ENCODE peak calls at places on chromosomes 13 and 19, in ten cellular contexts. C is A549, G is ovary, O is Peyer's patch, Y is K562, S is esophagus squamous epithelium, M is tibial nerve, J is suprapubic skin, P is IMR-90, K is HCT116. H is an unnamed sample.

GRCh38 chr19:50313812-50314536 is 15.2 kb downstream of the KCNC3 start:
- DNase-seq in O (peak; percentile 42), K (no peak), G (no peak), C (no peak), P (no peak), S (no peak), M (no peak), Y (no peak), J (no peak), H (no peak)

GRCh38 chr13:44151474-44151873 is 222.2 kb upstream of the SERP2 start:
- DNase-seq in M (no peak), O (no peak), K (no peak), S (no peak), C (no peak), G (no peak), J (no peak), P (no peak), Y (no peak), H (no peak)

GRCh38 chr19:39145180-39145953 is 19.8 kb downstream of the PAK4 start:
- DNase-seq in Y (no peak), J (no peak), C (no peak), M (no peak), G (peak; percentile 74), S (no peak), P (no peak), O (no peak), K (no peak), H (no peak)

GRCh38 chr19:49595006-49595818 is 4.2 kb downstream of the PRR12 start:
- DNase-seq in M (no peak), J (no peak), P (no peak), Y (no peak), K (no peak), G (peak; percentile 44), O (no peak), S (no peak), C (no peak), H (no peak)

GRCh38 chr19:52896431-52897148 is 845 bp downstream of the ZNF320 start:
- DNase-seq in K (no peak), P (peak; percentile 1), S (no peak), C (no peak), Y (peak; percentile 73), O (peak; percentile 58), M (peak; percentile 9), J (peak; percentile 64), G (peak; percentile 54), H (no peak)

GRCh38 chr13:110771194-110771593 is 57.7 kb downstream of the ING1 start:
- DNase-seq in K (no peak), Y (no peak), S (no peak), M (no peak), C (peak; percentile 21), O (no peak), G (no peak), J (no peak), P (peak; percentile 29), H (no peak)

GRCh38 chr19:51364200-51365106 is 1.7 kb downstream of the ETFB start:
- DNase-seq in P (no peak), S (no peak), Y (no peak), O (no peak), M (no peak), J (no peak), K (no peak), C (peak; percentile 70), G (no peak), H (no peak)

GRCh38 chr13:74134777-74135305 is 637 bp upstream of the KLF12 start:
- DNase-seq in C (peak; percentile 48), M (no peak), P (no peak), O (peak; percentile 71), S (no peak), J (peak; percentile 66), K (no peak), G (peak; percentile 75), Y (no peak), H (peak; percentile 31)

GRCh38 chr19:6753178-6754031 is 13.8 kb downstream of the SH2D3A start:
- DNase-seq in K (peak; percentile 91), J (peak; percentile 88), G (peak; percentile 90), M (peak; percentile 72), Y (peak; percentile 95), C (peak; percentile 81), P (peak; percentile 15), S (peak; percentile 41), O (peak; percentile 93), H (peak; percentile 89)

GRCh38 chr19:14563989-14564650 is 7.7 kb downstream of the NDUFB7 start:
- DNase-seq in S (no peak), J (peak; percentile 72), G (peak; percentile 52), P (no peak), O (no peak), M (no peak), Y (peak; percentile 90), K (peak; percentile 68), C (peak; percentile 79), H (peak; percentile 65)
- TF ChIP-seq POLR2A in S (no peak), J (no peak), G (no peak), P (no peak), O (no peak), M (no peak), Y (no peak), K (no peak), C (no peak), H (no peak)

GRCh38 chr19:17470204-17470841 is at the start of gene SLC27A1:
- DNase-seq in K (peak; percentile 98), M (peak; percentile 98), J (peak; percentile 99), G (peak; percentile 99), O (peak; percentile 93), C (peak; percentile 96), P (peak; percentile 98), Y (peak; percentile 99), S (peak; percentile 96), H (peak; percentile 85)
- TF ChIP-seq POLR2A in K (no peak), M (no peak), J (no peak), G (peak; percentile 44), O (no peak), C (no peak), P (peak; percentile 58), Y (no peak), S (no peak), H (no peak)

GRCh38 chr19:1104452-1105216 is 840 bp downstream of the GPX4 start:
- DNase-seq in G (peak; percentile 83), S (no peak), C (peak; percentile 70), O (peak; percentile 90), Y (peak; percentile 90), J (peak; percentile 88), P (peak; percentile 69), M (peak; percentile 59), K (no peak), H (peak; percentile 86)
- TF ChIP-seq POLR2A in G (no peak), S (no peak), C (no peak), O (peak; percentile 2), Y (no peak), J (peak; percentile 17), P (peak; percentile 40), M (no peak), K (no peak), H (no peak)

GRCh38 chr13:98997051-98997730 is 19.3 kb upstream of the DOCK9 start:
- DNase-seq in Y (no peak), O (no peak), G (no peak), K (no peak), P (no peak), C (no peak), S (no peak), J (no peak), M (no peak), H (no peak)

GRCh38 chr13:98997738-98998641 is 20.1 kb upstream of the DOCK9 start:
- DNase-seq in K (no peak), C (peak; percentile 17), J (no peak), P (no peak), O (peak; percentile 56), Y (no peak), M (no peak), S (no peak), G (no peak), H (no peak)

GRCh38 chr13:98999635-98999952 is 21.7 kb upstream of the DOCK9 start:
- DNase-seq in G (no peak), S (no peak), O (no peak), J (no peak), Y (no peak), K (no peak), M (no peak), P (peak; percentile 19), C (no peak), H (no peak)

GRCh38 chr13:99000137-99000536 is 22.3 kb upstream of the DOCK9 start:
- DNase-seq in Y (no peak), J (no peak), M (no peak), S (no peak), K (no peak), C (no peak), O (no peak), P (no peak), G (no peak), H (no peak)

GRCh38 chr13:98998831-98999634 is 21.2 kb upstream of the DOCK9 start:
- DNase-seq in S (no peak), O (no peak), Y (peak; percentile 14), C (no peak), K (no peak), J (no peak), P (no peak), M (no peak), G (peak; percentile 43), H (no peak)
- TF ChIP-seq POLR2A in S (no peak), O (no peak), Y (no peak), C (no peak), K (no peak), J (no peak), P (no peak), M (no peak), G (no peak), H (no peak)

GRCh38 chr13:91639316-91639715 is 240.9 kb downstream of the GPC5 start:
- DNase-seq in M (no peak), K (no peak), G (no peak), O (no peak), P (peak; percentile 72), J (no peak), C (no peak), Y (no peak), S (no peak), H (no peak)
- TF ChIP-seq POLR2A in M (no peak), K (no peak), G (no peak), O (no peak), P (no peak), J (no peak), C (no peak), Y (no peak), S (no peak), H (no peak)

DNA sequence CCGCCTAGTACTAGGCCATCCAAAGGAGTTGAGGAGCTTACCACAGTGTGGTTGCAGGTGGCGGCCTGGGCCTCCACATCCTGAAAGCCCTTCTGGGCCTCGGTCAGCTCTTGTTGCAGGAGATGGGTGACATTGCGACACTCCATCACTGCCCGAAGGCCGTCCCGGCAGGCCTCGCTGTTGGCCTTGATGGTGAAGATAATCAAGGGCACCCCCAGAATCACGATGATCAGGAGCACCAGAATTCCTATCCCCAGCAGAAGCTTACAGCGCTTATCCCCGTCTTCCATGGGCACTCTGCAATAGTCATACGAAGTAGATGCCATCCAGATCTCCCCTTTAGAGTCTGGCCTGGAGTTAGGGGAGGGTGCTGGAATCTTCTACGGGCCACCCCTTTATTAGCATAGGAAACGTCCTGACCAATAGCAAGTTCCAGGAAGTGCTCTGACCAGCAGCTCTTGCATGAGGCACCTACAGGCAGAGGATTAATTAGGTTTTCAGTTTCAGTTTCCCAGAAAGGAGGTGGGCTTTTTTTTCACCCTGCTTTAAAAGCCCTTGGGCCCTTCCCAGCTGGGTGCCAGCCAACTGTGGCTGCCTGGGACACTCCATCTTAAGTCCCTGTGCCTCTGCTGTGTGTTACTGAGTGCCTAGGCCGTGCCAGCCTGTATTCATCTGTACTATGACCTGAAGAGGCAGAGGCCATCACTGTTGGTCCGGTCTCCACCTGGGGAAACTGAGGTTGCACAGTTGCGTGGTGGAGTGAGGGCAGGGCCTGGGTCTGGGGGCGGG is at the start of gene BST2:
- DNase-seq in J (no peak), S (no peak), Y (peak; percentile 90), G (peak; percentile 91), C (no peak), O (peak; percentile 63), P (peak; percentile 37), K (no peak), M (peak; percentile 48), H (peak; percentile 88)
- TF ChIP-seq POLR2A in J (no peak), S (no peak), Y (peak; percentile 91), G (peak; percentile 69), C (no peak), O (peak; percentile 25), P (no peak), K (no peak), M (no peak), H (peak; percentile 66)

H was measured in GM12892.